ENCODE peak calls at places on chromosome 2, in four cellular contexts. One of them, this sample, is unnamed.

GRCh38 chr2:120346667-120347358 is 877 bp downstream of the INHBB start:
- DNase-seq in small intestine: no peak
- DNase-seq in CD8-positive, alpha-beta T cell: no peak
- DNase-seq in H9: peak
- DNase-seq in this sample: peak

GRCh38 chr2:239181601-239182471 is 219.0 kb downstream of the HDAC4 start:
- DNase-seq in small intestine: no peak
- DNase-seq in CD8-positive, alpha-beta T cell: no peak
- DNase-seq in H9: peak
- DNase-seq in this sample: no peak

GRCh38 chr2:100423631-100424030 is 6.2 kb upstream of the CHST10 start:
- DNase-seq in small intestine: no peak
- DNase-seq in CD8-positive, alpha-beta T cell: no peak
- DNase-seq in H9: no peak
- DNase-seq in this sample: no peak

GRCh38 chr2:169172076-169172735 is 102.8 kb downstream of the DHRS9 start:
- DNase-seq in small intestine: no peak
- DNase-seq in CD8-positive, alpha-beta T cell: no peak
- DNase-seq in H9: no peak
- DNase-seq in this sample: no peak

GRCh38 chr2:48852938-48853337 is 97.4 kb upstream of the LHCGR start:
- DNase-seq in small intestine: no peak
- DNase-seq in CD8-positive, alpha-beta T cell: no peak
- DNase-seq in H9: no peak
- DNase-seq in this sample: no peak

GRCh38 chr2:75465317-75465998 is 95.3 kb downstream of the EVA1A start:
- DNase-seq in small intestine: no peak
- DNase-seq in CD8-positive, alpha-beta T cell: no peak
- DNase-seq in H9: no peak
- DNase-seq in this sample: no peak

GRCh38 chr2:15269043-15269442 is 292.1 kb downstream of the NBAS start:
- DNase-seq in small intestine: no peak
- DNase-seq in CD8-positive, alpha-beta T cell: no peak
- DNase-seq in H9: no peak
- DNase-seq in this sample: no peak

GRCh38 chr2:113124181-113124961 is 3.0 kb upstream of the IL1RN start:
- DNase-seq in small intestine: peak
- DNase-seq in CD8-positive, alpha-beta T cell: no peak
- DNase-seq in H9: no peak
- DNase-seq in this sample: no peak

GRCh38 chr2:31354837-31355236 is 59.7 kb downstream of the XDH start:
- DNase-seq in small intestine: no peak
- DNase-seq in CD8-positive, alpha-beta T cell: no peak
- DNase-seq in H9: no peak
- DNase-seq in this sample: no peak

GRCh38 chr2:160489096-160489495 is 4.5 kb downstream of the RBMS1 start:
- DNase-seq in small intestine: no peak
- DNase-seq in CD8-positive, alpha-beta T cell: no peak
- DNase-seq in H9: no peak
- DNase-seq in this sample: no peak

GRCh38 chr2:201233192-201234166 is 26.9 kb upstream of the CASP8 start:
- DNase-seq in small intestine: peak
- DNase-seq in CD8-positive, alpha-beta T cell: peak
- DNase-seq in H9: peak
- DNase-seq in this sample: no peak

GRCh38 chr2:43441195-43441594 is 154.6 kb downstream of the THADA start:
- DNase-seq in small intestine: no peak
- DNase-seq in CD8-positive, alpha-beta T cell: no peak
- DNase-seq in H9: no peak
- DNase-seq in this sample: no peak

GRCh38 chr2:162890690-162891311 is 52.2 kb upstream of the KCNH7 start:
- DNase-seq in small intestine: peak
- DNase-seq in CD8-positive, alpha-beta T cell: no peak
- DNase-seq in H9: no peak
- DNase-seq in this sample: no peak

GRCh38 chr2:112163541-112163981 is 25.4 kb downstream of the FBLN7 start:
- DNase-seq in small intestine: no peak
- DNase-seq in CD8-positive, alpha-beta T cell: no peak
- DNase-seq in H9: peak
- DNase-seq in this sample: no peak

GRCh38 chr2:197077336-197077735 is 150.8 kb upstream of the PGAP1 start:
- DNase-seq in small intestine: peak
- DNase-seq in CD8-positive, alpha-beta T cell: no peak
- DNase-seq in H9: no peak
- DNase-seq in this sample: no peak

GRCh38 chr2:159009940-159010339 is 41.5 kb downstream of the TANC1 start:
- DNase-seq in small intestine: no peak
- DNase-seq in CD8-positive, alpha-beta T cell: no peak
- DNase-seq in H9: no peak
- DNase-seq in this sample: no peak

GRCh38 chr2:178074123-178075005 is 1.8 kb upstream of the PDE11A start:
- DNase-seq in small intestine: peak
- DNase-seq in CD8-positive, alpha-beta T cell: no peak
- DNase-seq in H9: no peak
- DNase-seq in this sample: no peak

GRCh38 chr2:121248766-121249343 is 36.1 kb downstream of the TFCP2L1 start:
- DNase-seq in small intestine: no peak
- DNase-seq in CD8-positive, alpha-beta T cell: no peak
- DNase-seq in H9: no peak
- DNase-seq in this sample: no peak

GRCh38 chr2:239394346-239394945 is 6.4 kb downstream of the HDAC4 start:
- DNase-seq in small intestine: no peak
- DNase-seq in CD8-positive, alpha-beta T cell: no peak
- DNase-seq in H9: no peak
- DNase-seq in this sample: no peak

GRCh38 chr2:129178356-129178755 is 801.1 kb upstream of the RAB6C start:
- DNase-seq in small intestine: no peak
- DNase-seq in CD8-positive, alpha-beta T cell: no peak
- DNase-seq in H9: no peak
- DNase-seq in this sample: no peak

GRCh38 chr2:5691659-5692529 is at the start of gene SOX11:
- DNase-seq in small intestine: no peak
- DNase-seq in CD8-positive, alpha-beta T cell: no peak
- DNase-seq in H9: peak
- DNase-seq in this sample: peak

GRCh38 chr2:44943031-44943692 is 1.7 kb downstream of the SIX3 start:
- DNase-seq in small intestine: no peak
- DNase-seq in CD8-positive, alpha-beta T cell: no peak
- DNase-seq in H9: no peak
- DNase-seq in this sample: peak

GRCh38 chr2:172848549-172848948 is 112.9 kb downstream of the RAPGEF4 start:
- DNase-seq in small intestine: no peak
- DNase-seq in CD8-positive, alpha-beta T cell: no peak
- DNase-seq in H9: no peak
- DNase-seq in this sample: no peak

GRCh38 chr2:16429431-16429830 is 236.2 kb downstream of the CYRIA start:
- DNase-seq in small intestine: no peak
- DNase-seq in CD8-positive, alpha-beta T cell: no peak
- DNase-seq in H9: peak
- DNase-seq in this sample: no peak

DNA sequence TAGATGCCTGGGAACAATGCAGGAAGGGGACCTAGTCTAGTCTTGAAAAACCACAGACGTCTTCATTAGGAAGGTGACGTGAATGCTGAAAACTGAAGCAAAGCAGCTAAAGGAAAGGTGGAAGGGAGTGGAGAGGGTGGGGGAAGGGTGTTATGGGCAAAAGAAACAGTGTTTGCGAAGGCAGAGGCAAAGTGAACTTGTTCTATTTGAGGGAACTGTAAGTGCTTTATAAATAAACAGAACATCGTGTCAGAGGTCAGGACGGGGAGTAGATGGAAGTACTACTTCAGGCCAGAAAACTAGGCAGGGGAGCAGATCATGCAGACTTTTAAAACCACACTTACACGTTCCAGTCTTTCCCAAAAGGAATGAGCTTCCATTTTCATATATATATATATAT is 57.8 kb downstream of the FASTKD2 start:
- DNase-seq in small intestine: no peak
- DNase-seq in CD8-positive, alpha-beta T cell: no peak
- DNase-seq in H9: no peak
- DNase-seq in this sample: no peak
- H3K27ac ChIP-seq in small intestine: no peak
- H3K27ac ChIP-seq in CD8-positive, alpha-beta T cell: no peak
- H3K27ac ChIP-seq in H9: no peak
- H3K27ac ChIP-seq in this sample: no peak

GRCh38 chr2:232776435-232776834 is at the start of gene KCNJ13:
- DNase-seq in small intestine: peak
- DNase-seq in CD8-positive, alpha-beta T cell: no peak
- DNase-seq in H9: no peak
- DNase-seq in this sample: no peak

GRCh38 chr2:232773815-232774214 is 2.5 kb downstream of the KCNJ13 start:
- DNase-seq in small intestine: no peak
- DNase-seq in CD8-positive, alpha-beta T cell: no peak
- DNase-seq in H9: no peak
- DNase-seq in this sample: no peak

GRCh38 chr2:232770207-232770606 is 6.2 kb downstream of the KCNJ13 start:
- DNase-seq in small intestine: no peak
- DNase-seq in CD8-positive, alpha-beta T cell: no peak
- DNase-seq in H9: no peak
- DNase-seq in this sample: no peak

GRCh38 chr2:232771870-232772269 is 4.5 kb downstream of the KCNJ13 start:
- DNase-seq in small intestine: no peak
- DNase-seq in CD8-positive, alpha-beta T cell: no peak
- DNase-seq in H9: no peak
- DNase-seq in this sample: no peak

DNA sequence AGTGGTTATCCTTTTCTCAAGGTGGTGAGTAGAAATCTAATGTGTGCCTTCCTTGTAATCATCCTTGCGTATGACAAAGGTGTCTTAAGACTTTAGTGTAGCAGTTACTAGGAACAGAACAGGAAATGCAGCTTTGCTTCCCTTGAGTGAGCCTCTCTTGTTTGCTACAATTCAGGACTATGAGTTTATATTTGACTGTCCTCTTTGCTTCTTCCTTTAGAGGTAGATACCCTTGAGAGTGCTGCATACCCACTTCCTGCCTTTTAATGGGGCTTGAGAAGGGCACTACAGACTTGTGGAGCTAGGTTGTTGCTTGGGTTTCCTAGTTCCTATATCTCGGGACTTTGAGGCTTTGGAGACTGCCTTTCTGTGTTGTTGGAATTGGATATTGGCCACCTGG is 3.8 kb downstream of the KCNJ13 start:
- DNase-seq in small intestine: no peak
- DNase-seq in CD8-positive, alpha-beta T cell: no peak
- DNase-seq in H9: no peak
- DNase-seq in this sample: no peak
- H3K27ac ChIP-seq in small intestine: no peak
- H3K27ac ChIP-seq in CD8-positive, alpha-beta T cell: no peak
- H3K27ac ChIP-seq in H9: no peak
- H3K27ac ChIP-seq in this sample: no peak

GRCh38 chr2:237892478-237892877 is 33.1 kb downstream of the RAMP1 start:
- DNase-seq in small intestine: no peak
- DNase-seq in CD8-positive, alpha-beta T cell: no peak
- DNase-seq in H9: no peak
- DNase-seq in this sample: no peak
- H3K27ac ChIP-seq in small intestine: no peak
- H3K27ac ChIP-seq in CD8-positive, alpha-beta T cell: no peak
- H3K27ac ChIP-seq in H9: no peak
- H3K27ac ChIP-seq in this sample: peak

GRCh38 chr2:19349911-19350677 is 8.3 kb downstream of the OSR1 start:
- DNase-seq in small intestine: peak
- DNase-seq in CD8-positive, alpha-beta T cell: peak
- DNase-seq in H9: peak
- DNase-seq in this sample: peak
- H3K27ac ChIP-seq in small intestine: no peak
- H3K27ac ChIP-seq in CD8-positive, alpha-beta T cell: no peak
- H3K27ac ChIP-seq in H9: no peak
- H3K27ac ChIP-seq in this sample: no peak

GRCh38 chr2:84830095-84830494 is 50.8 kb downstream of the TRABD2A start:
- DNase-seq in small intestine: no peak
- DNase-seq in CD8-positive, alpha-beta T cell: no peak
- DNase-seq in H9: peak
- DNase-seq in this sample: no peak

GRCh38 chr2:84830758-84831500 is 50.0 kb downstream of the TRABD2A start:
- DNase-seq in small intestine: no peak
- DNase-seq in CD8-positive, alpha-beta T cell: no peak
- DNase-seq in H9: no peak
- DNase-seq in this sample: no peak

GRCh38 chr2:84836215-84836614 is 44.7 kb downstream of the TRABD2A start:
- DNase-seq in small intestine: no peak
- DNase-seq in CD8-positive, alpha-beta T cell: no peak
- DNase-seq in H9: no peak
- DNase-seq in this sample: no peak

GRCh38 chr2:84832772-84833461 is 48.0 kb downstream of the TRABD2A start:
- DNase-seq in small intestine: peak
- DNase-seq in CD8-positive, alpha-beta T cell: no peak
- DNase-seq in H9: no peak
- DNase-seq in this sample: no peak

GRCh38 chr2:84833481-84834150 is 47.3 kb downstream of the TRABD2A start:
- DNase-seq in small intestine: no peak
- DNase-seq in CD8-positive, alpha-beta T cell: no peak
- DNase-seq in H9: no peak
- DNase-seq in this sample: no peak
- H3K27ac ChIP-seq in small intestine: peak
- H3K27ac ChIP-seq in CD8-positive, alpha-beta T cell: peak
- H3K27ac ChIP-seq in H9: no peak
- H3K27ac ChIP-seq in this sample: peak